ENCODE peak calls at places on chromosomes 4 and X, in four cellular contexts. One of them, this sample, is unnamed.

GRCh38 chr4:13908455-13908854 is 280.9 kb upstream of the BOD1L1 start:
- DNase-seq in K562: no peak
- DNase-seq in IMR-90: no peak
- DNase-seq in H1: no peak
- DNase-seq in this sample: no peak

GRCh38 chr4:186191266-186192067 is at the start of gene CYP4V2:
- DNase-seq in H1: peak
- DNase-seq in IMR-90: peak
- DNase-seq in K562: peak
- DNase-seq in this sample: peak

GRCh38 chrX:44967221-44967620 is 94.2 kb downstream of the KDM6A start:
- DNase-seq in H1: no peak
- DNase-seq in K562: no peak
- DNase-seq in IMR-90: no peak
- DNase-seq in this sample: no peak

GRCh38 chr4:20615492-20616136 is 84.6 kb upstream of the PACRGL start:
- DNase-seq in IMR-90: no peak
- DNase-seq in K562: no peak
- DNase-seq in H1: no peak
- DNase-seq in this sample: no peak

GRCh38 chrX:130130990-130131389 is 20.7 kb upstream of the ELF4 start:
- DNase-seq in IMR-90: no peak
- DNase-seq in K562: no peak
- DNase-seq in H1: no peak
- DNase-seq in this sample: no peak

GRCh38 chrX:137565921-137566745 is at the start of gene ZIC3:
- DNase-seq in K562: no peak
- DNase-seq in H1: peak
- DNase-seq in IMR-90: no peak
- DNase-seq in this sample: no peak

GRCh38 chr4:172758586-172759340 is 409.8 kb upstream of the GALNT7 start:
- DNase-seq in IMR-90: peak
- DNase-seq in H1: no peak
- DNase-seq in K562: no peak
- DNase-seq in this sample: no peak

GRCh38 chr4:180598281-180598680 is 1644.9 kb upstream of the TENM3 start:
- DNase-seq in H1: no peak
- DNase-seq in IMR-90: no peak
- DNase-seq in K562: no peak
- DNase-seq in this sample: no peak

GRCh38 chr4:82811838-82812672 is 13.5 kb upstream of the SCD5 start:
- DNase-seq in K562: no peak
- DNase-seq in IMR-90: peak
- DNase-seq in H1: no peak
- DNase-seq in this sample: no peak

GRCh38 chrX:136457303-136457917 is 30.3 kb upstream of the BRS3 start:
- DNase-seq in H1: no peak
- DNase-seq in K562: no peak
- DNase-seq in IMR-90: no peak
- DNase-seq in this sample: no peak

GRCh38 chrX:104482757-104483156 is 83.2 kb upstream of the IL1RAPL2 start:
- DNase-seq in H1: no peak
- DNase-seq in IMR-90: no peak
- DNase-seq in K562: peak
- DNase-seq in this sample: no peak

GRCh38 chr4:55124337-55125076 is 888 bp downstream of the KDR start:
- DNase-seq in H1: peak
- DNase-seq in IMR-90: no peak
- DNase-seq in K562: no peak
- DNase-seq in this sample: no peak

GRCh38 chr4:112840061-112840460 is 203.1 kb downstream of the LARP7 start:
- DNase-seq in K562: no peak
- DNase-seq in IMR-90: peak
- DNase-seq in H1: no peak
- DNase-seq in this sample: no peak

GRCh38 chr4:139859876-139860275 is 194.3 kb downstream of the MGST2 start:
- DNase-seq in IMR-90: no peak
- DNase-seq in K562: no peak
- DNase-seq in H1: no peak
- DNase-seq in this sample: no peak

GRCh38 chr4:2437475-2438215 is 18.9 kb downstream of the CFAP99 start:
- DNase-seq in H1: no peak
- DNase-seq in K562: no peak
- DNase-seq in IMR-90: no peak
- DNase-seq in this sample: no peak

GRCh38 chr4:102807345-102807744 is 20.0 kb downstream of the UBE2D3 start:
- DNase-seq in K562: no peak
- DNase-seq in H1: no peak
- DNase-seq in IMR-90: no peak
- DNase-seq in this sample: no peak

GRCh38 chr4:79198886-79199591 is 126.8 kb downstream of the NAA11 start:
- DNase-seq in K562: peak
- DNase-seq in IMR-90: no peak
- DNase-seq in H1: no peak
- DNase-seq in this sample: no peak

GRCh38 chrX:12128017-12128416 is 10.3 kb upstream of the FRMPD4 start:
- DNase-seq in H1: no peak
- DNase-seq in IMR-90: no peak
- DNase-seq in K562: no peak
- DNase-seq in this sample: no peak

GRCh38 chrX:113833096-113833495 is 750.8 kb upstream of the HTR2C start:
- DNase-seq in H1: no peak
- DNase-seq in K562: no peak
- DNase-seq in IMR-90: no peak
- DNase-seq in this sample: no peak

GRCh38 chrX:107429090-107429489 is 20.4 kb upstream of the FRMPD3 start:
- DNase-seq in H1: peak
- DNase-seq in IMR-90: peak
- DNase-seq in K562: no peak
- DNase-seq in this sample: no peak

GRCh38 chr4:37976513-37976912 is 16.3 kb downstream of the PTTG2 start:
- DNase-seq in IMR-90: no peak
- DNase-seq in H1: no peak
- DNase-seq in K562: no peak
- DNase-seq in this sample: no peak

GRCh38 chrX:47174376-47174775 is 19.3 kb upstream of the UBA1 start:
- DNase-seq in IMR-90: no peak
- DNase-seq in K562: no peak
- DNase-seq in H1: no peak
- DNase-seq in this sample: no peak

GRCh38 chr4:170399894-170400293 is 310.1 kb upstream of the AADAT start:
- DNase-seq in K562: no peak
- DNase-seq in IMR-90: no peak
- DNase-seq in H1: no peak
- DNase-seq in this sample: no peak

GRCh38 chr4:127759893-127760292 is 22.2 kb upstream of the HSPA4L start:
- DNase-seq in IMR-90: peak
- DNase-seq in H1: no peak
- DNase-seq in K562: no peak
- DNase-seq in this sample: no peak

GRCh38 chr4:89915151-89915550 is 20.5 kb downstream of the MMRN1 start:
- DNase-seq in IMR-90: no peak
- DNase-seq in K562: no peak
- DNase-seq in H1: no peak
- DNase-seq in this sample: no peak

GRCh38 chrX:154401045-154401799 is 3.0 kb downstream of the RPL10 start:
- DNase-seq in IMR-90: peak
- DNase-seq in H1: no peak
- DNase-seq in K562: no peak
- DNase-seq in this sample: no peak

GRCh38 chrX:110853610-110854009 is 58.0 kb upstream of the CHRDL1 start:
- DNase-seq in H1: no peak
- DNase-seq in K562: no peak
- DNase-seq in IMR-90: no peak
- DNase-seq in this sample: no peak

GRCh38 chrX:22345884-22346283 is 73.2 kb downstream of the CBLL2 start:
- DNase-seq in IMR-90: peak
- DNase-seq in K562: no peak
- DNase-seq in H1: no peak
- DNase-seq in this sample: no peak

GRCh38 chr4:87704000-87704399 is 53.9 kb downstream of the DMP1 start:
- DNase-seq in K562: no peak
- DNase-seq in H1: no peak
- DNase-seq in IMR-90: no peak
- DNase-seq in this sample: no peak

GRCh38 chrX:50805316-50805715 is 8.7 kb downstream of the SHROOM4 start:
- DNase-seq in H1: no peak
- DNase-seq in K562: no peak
- DNase-seq in IMR-90: no peak
- DNase-seq in this sample: no peak

GRCh38 chrX:153627675-153628111 is 19.3 kb upstream of the DUSP9 start:
- DNase-seq in H1: no peak
- DNase-seq in K562: no peak
- DNase-seq in IMR-90: no peak
- DNase-seq in this sample: no peak

GRCh38 chr4:159191989-159192388 is 89.1 kb downstream of the RAPGEF2 start:
- DNase-seq in H1: no peak
- DNase-seq in K562: no peak
- DNase-seq in IMR-90: peak
- DNase-seq in this sample: no peak

GRCh38 chrX:118595501-118596042 is 100.0 kb downstream of the DOCK11 start:
- DNase-seq in H1: no peak
- DNase-seq in K562: no peak
- DNase-seq in IMR-90: no peak
- DNase-seq in this sample: no peak

DNA sequence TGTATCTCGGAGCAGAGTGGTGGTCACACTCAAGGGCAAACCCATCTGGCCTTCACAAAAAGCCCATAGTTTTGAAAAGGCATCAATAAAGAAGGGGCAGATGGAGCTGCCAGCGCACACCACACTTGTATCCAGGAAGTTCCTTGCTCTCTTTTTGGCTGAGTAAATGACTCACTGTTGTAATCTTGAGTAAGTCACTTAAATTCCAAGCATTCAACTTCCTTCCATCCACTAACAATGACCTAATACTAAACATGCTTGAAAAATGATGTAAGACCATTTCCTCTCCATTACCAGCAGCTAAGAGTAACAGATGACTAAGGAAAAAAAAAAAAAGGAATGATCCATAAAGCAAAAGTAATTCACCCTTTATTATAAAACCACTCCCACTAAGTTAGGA is 32.4 kb upstream of the MYOZ2 start:
- DNase-seq in H1: no peak
- DNase-seq in IMR-90: peak
- DNase-seq in K562: no peak
- DNase-seq in this sample: no peak
- TF ChIP-seq CHD1 in H1: no peak
- TF ChIP-seq CHD1 in IMR-90: no peak
- TF ChIP-seq CHD1 in K562: no peak
- TF ChIP-seq CHD1 in this sample: no peak

GRCh38 chrX:96693407-96693806 is 8.8 kb downstream of the DIAPH2 start:
- DNase-seq in H1: no peak
- DNase-seq in K562: no peak
- DNase-seq in IMR-90: no peak
- DNase-seq in this sample: no peak
- TF ChIP-seq CHD1 in H1: no peak
- TF ChIP-seq CHD1 in K562: no peak
- TF ChIP-seq CHD1 in IMR-90: no peak
- TF ChIP-seq CHD1 in this sample: no peak

GRCh38 chr4:107888237-107888636 is 43.1 kb upstream of the CYP2U1 start:
- DNase-seq in K562: no peak
- DNase-seq in H1: no peak
- DNase-seq in IMR-90: no peak
- DNase-seq in this sample: no peak
- TF ChIP-seq CHD1 in K562: no peak
- TF ChIP-seq CHD1 in H1: no peak
- TF ChIP-seq CHD1 in IMR-90: no peak
- TF ChIP-seq CHD1 in this sample: no peak

GRCh38 chr4:105276361-105276760 is 129.7 kb downstream of the TET2 start:
- DNase-seq in H1: no peak
- DNase-seq in IMR-90: no peak
- DNase-seq in K562: no peak
- DNase-seq in this sample: no peak
- TF ChIP-seq CHD1 in H1: no peak
- TF ChIP-seq CHD1 in IMR-90: no peak
- TF ChIP-seq CHD1 in K562: no peak
- TF ChIP-seq CHD1 in this sample: no peak

DNA sequence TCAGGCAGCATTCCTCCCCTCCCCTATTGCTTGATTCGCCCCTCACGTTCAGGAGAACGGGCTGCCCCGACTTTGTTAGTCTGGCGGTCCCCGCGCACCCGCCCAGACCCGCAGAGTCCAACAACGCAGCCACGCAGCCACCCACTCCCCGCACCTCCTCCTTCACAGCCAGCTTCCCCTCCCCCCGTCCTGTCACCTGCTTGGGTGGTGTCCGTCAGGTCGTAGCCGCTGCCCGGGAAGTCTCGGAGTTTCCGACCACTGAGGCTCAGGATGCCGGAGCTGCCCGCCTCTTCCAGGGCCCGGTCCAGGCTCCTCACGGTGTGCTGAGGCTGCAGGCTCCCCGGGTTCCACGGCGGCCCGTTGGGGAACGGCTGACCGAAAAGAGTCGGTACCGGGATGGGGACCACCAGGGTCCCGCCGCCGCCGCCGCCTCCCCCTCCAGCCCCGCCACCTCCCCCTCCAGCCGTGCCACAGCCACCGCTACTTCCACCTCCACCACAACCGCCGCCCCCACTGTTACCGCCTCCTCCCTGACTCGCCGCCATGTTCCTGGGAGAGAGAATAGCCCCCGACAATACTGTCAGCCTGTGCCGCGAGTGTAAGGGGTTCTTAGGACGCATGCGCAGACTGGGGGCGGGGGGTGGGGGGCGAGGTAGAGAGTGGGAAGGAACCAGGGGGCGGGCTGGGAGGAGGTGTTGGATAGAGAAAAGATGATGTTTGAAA is at the start of gene LRCH2:
- DNase-seq in H1: peak
- DNase-seq in IMR-90: peak
- DNase-seq in K562: no peak
- DNase-seq in this sample: no peak
- TF ChIP-seq CHD1 in H1: no peak
- TF ChIP-seq CHD1 in IMR-90: no peak
- TF ChIP-seq CHD1 in K562: no peak
- TF ChIP-seq CHD1 in this sample: no peak

GRCh38 chrX:148385471-148385870 is 114.9 kb upstream of the AFF2 start:
- DNase-seq in K562: no peak
- DNase-seq in H1: no peak
- DNase-seq in IMR-90: no peak
- DNase-seq in this sample: no peak

DNA sequence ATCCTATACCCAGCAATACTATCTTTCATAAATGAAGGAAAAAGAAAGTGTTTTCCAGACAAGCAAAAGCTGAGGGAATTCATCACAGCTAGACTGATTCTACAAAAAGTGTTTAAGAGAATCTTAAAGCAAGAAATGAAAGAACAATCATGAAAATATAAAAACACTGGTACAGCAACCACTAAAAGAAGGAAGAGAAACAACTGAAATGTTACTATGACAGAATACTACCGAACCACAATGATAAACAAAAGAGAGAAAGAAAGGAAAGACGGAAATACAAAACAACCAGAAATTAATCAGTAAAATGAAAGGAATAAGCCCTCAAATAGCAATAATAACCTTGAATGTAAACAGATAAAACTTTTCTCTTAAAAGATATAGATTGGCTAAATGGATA is 110.8 kb upstream of the AFF2 start:
- DNase-seq in H1: no peak
- DNase-seq in IMR-90: no peak
- DNase-seq in K562: no peak
- DNase-seq in this sample: no peak
- TF ChIP-seq CHD1 in H1: no peak
- TF ChIP-seq CHD1 in IMR-90: no peak
- TF ChIP-seq CHD1 in K562: no peak
- TF ChIP-seq CHD1 in this sample: no peak

This sample was measured in GM12878.